ENCODE peak calls at places on chromosome 17, in eight cellular contexts. C is HT-29; B is lower lobe of right lung; W is COR-L47; F is astrocyte of the spinal cord; Y is M059J; M is HT1080; R is naive thymus-derived CD4-positive, alpha-beta T cell. O is an unnamed sample.

GRCh38 chr17:38456031-38456815 is 28.0 kb downstream of the ARHGAP23 start:
- DNase-seq in F (no peak), C (no peak), W (no peak), Y (no peak), B (no peak), M (no peak), R (no peak), O (no peak)

GRCh38 chr17:3773511-3773910 is 27.5 kb downstream of the ITGAE start:
- DNase-seq in C (no peak), Y (peak; percentile 75), F (peak; percentile 23), W (no peak), R (no peak), B (no peak), M (peak; percentile 61), O (no peak)

GRCh38 chr17:12896386-12896785 is 107.1 kb downstream of the ARHGAP44 start:
- DNase-seq in M (no peak), W (no peak), F (no peak), C (no peak), B (no peak), Y (peak; percentile 54), R (no peak), O (no peak)

GRCh38 chr17:38674013-38674748 is 576 bp downstream of the EPOP start:
- DNase-seq in R (peak; percentile 35), C (peak; percentile 61), M (no peak), Y (no peak), W (no peak), F (no peak), B (peak; percentile 58), O (no peak)

GRCh38 chr17:79741751-79742588 is 11.2 kb downstream of the ENPP7 start:
- DNase-seq in F (peak; percentile 24), R (peak; percentile 85), M (peak; percentile 46), Y (peak; percentile 41), C (peak; percentile 62), B (peak; percentile 83), W (peak; percentile 74), O (no peak)

GRCh38 chr17:45902892-45903346 is 8.6 kb downstream of the MAPT start:
- DNase-seq in C (peak; percentile 28), B (no peak), F (no peak), Y (peak; percentile 9), R (no peak), W (peak; percentile 80), M (no peak), O (no peak)

GRCh38 chr17:69828087-69828486 is 246.9 kb upstream of the KCNJ16 start:
- DNase-seq in F (peak; percentile 57), R (no peak), M (peak; percentile 73), Y (peak; percentile 69), W (no peak), C (no peak), B (no peak), O (no peak)

GRCh38 chr17:41484920-41485904 is 4.3 kb upstream of the KRT35 start:
- DNase-seq in B (no peak), C (no peak), M (no peak), F (no peak), W (no peak), Y (no peak), R (no peak), O (no peak)

GRCh38 chr17:46795379-46795952 is 23.0 kb downstream of the WNT3 start:
- DNase-seq in Y (no peak), C (no peak), M (peak; percentile 87), R (no peak), F (peak; percentile 78), B (no peak), W (no peak), O (no peak)

GRCh38 chr17:28749516-28750177 is 5.8 kb downstream of the TRAF4 start:
- DNase-seq in Y (no peak), R (no peak), B (no peak), F (no peak), W (no peak), C (no peak), M (no peak), O (no peak)

GRCh38 chr17:27541326-27542023 is 85.2 kb downstream of the KSR1 start:
- DNase-seq in M (no peak), F (no peak), W (no peak), R (no peak), Y (no peak), B (no peak), C (no peak), O (no peak)

O was measured in RWPE2.